ENCODE peak calls at places on chromosomes 16 and 17, in four cellular contexts. A is COLO829, T is activated T-helper 1 cell treated with Interleukin-2 at 50 U/mL for 16 hours, S is AG08396. Y is an unnamed sample.

GRCh38 chr17:36652716-36653115 is 51.3 kb downstream of the MRM1 start:
- DNase-seq in S (no peak), T (no peak), A (no peak), Y (no peak)

GRCh38 chr17:76735006-76735405 is 2.1 kb downstream of the SRSF2 start:
- DNase-seq in T (no peak), S (no peak), A (no peak), Y (no peak)

GRCh38 chr17:79042421-79043190 is 18.6 kb downstream of the C1QTNF1 start:
- DNase-seq in S (no peak), T (peak), A (peak), Y (peak)

GRCh38 chr16:19507882-19508281 is 14.0 kb downstream of the GDE1 start:
- DNase-seq in A (no peak), T (no peak), S (no peak), Y (no peak)

GRCh38 chr17:33375783-33376182 is 82.7 kb upstream of the ASIC2 start:
- DNase-seq in S (no peak), A (no peak), T (no peak), Y (no peak)

GRCh38 chr17:78953356-78954350 is 26.1 kb downstream of the LGALS3BP start:
- DNase-seq in A (no peak), S (no peak), T (no peak), Y (no peak)

GRCh38 chr17:46979023-46979870 is at the start of gene RPRML:
- DNase-seq in T (no peak), A (no peak), S (peak), Y (peak)

GRCh38 chr17:49616546-49617205 is 41.0 kb downstream of the NXPH3 start:
- DNase-seq in S (peak), A (no peak), T (no peak), Y (no peak)

GRCh38 chr17:67359960-67360817 is 6.2 kb downstream of the PSMD12 start:
- DNase-seq in A (peak), T (peak), S (no peak), Y (peak)

GRCh38 chr17:4476512-4477070 is 22.1 kb upstream of the SPNS2 start:
- DNase-seq in S (no peak), T (no peak), A (no peak), Y (no peak)

GRCh38 chr17:20040216-20040615 is 31.1 kb downstream of the SPECC1 start:
- DNase-seq in A (no peak), T (no peak), S (no peak), Y (no peak)